ENCODE peak calls at places on chromosome 22, in five cellular contexts. One of them, this sample, is unnamed.

GRCh38 chr22:20777420-20778177 is 3.7 kb downstream of the SERPIND1 start:
- DNase-seq in GM12878: no peak
- DNase-seq in K562: peak; percentile 99
- DNase-seq in WTC11: no peak
- DNase-seq in HepG2: peak; percentile 99
- DNase-seq in this sample: peak; percentile 85

GRCh38 chr22:36911887-36912661 is 1.4 kb upstream of the CSF2RB start:
- DNase-seq in GM12878: no peak
- DNase-seq in K562: no peak
- DNase-seq in HepG2: no peak
- DNase-seq in WTC11: no peak
- DNase-seq in this sample: no peak

GRCh38 chr22:22479999-22480532 is 28.5 kb downstream of the ZNF280B start:
- DNase-seq in GM12878: no peak
- DNase-seq in K562: no peak
- DNase-seq in HepG2: no peak
- DNase-seq in WTC11: no peak
- DNase-seq in this sample: no peak

GRCh38 chr22:20549232-20549841 is 41.9 kb downstream of the MED15 start:
- DNase-seq in GM12878: no peak
- DNase-seq in HepG2: no peak
- DNase-seq in K562: peak; percentile 49
- DNase-seq in WTC11: no peak
- DNase-seq in this sample: no peak

GRCh38 chr22:42697542-42698013 is 23.1 kb downstream of the A4GALT start:
- DNase-seq in GM12878: no peak
- DNase-seq in HepG2: peak; percentile 61
- DNase-seq in WTC11: no peak
- DNase-seq in K562: no peak
- DNase-seq in this sample: peak; percentile 79

GRCh38 chr22:32896951-32897350 is 95.4 kb downstream of the TIMP3 start:
- DNase-seq in GM12878: no peak
- DNase-seq in WTC11: no peak
- DNase-seq in K562: no peak
- DNase-seq in HepG2: no peak
- DNase-seq in this sample: no peak

GRCh38 chr22:21933899-21934298 is 18.7 kb downstream of the PPM1F start:
- DNase-seq in WTC11: no peak
- DNase-seq in HepG2: no peak
- DNase-seq in GM12878: no peak
- DNase-seq in K562: no peak
- DNase-seq in this sample: no peak

GRCh38 chr22:21755855-21756284 is 20.3 kb upstream of the YPEL1 start:
- DNase-seq in WTC11: no peak
- DNase-seq in HepG2: peak; percentile 18
- DNase-seq in K562: peak; percentile 94
- DNase-seq in GM12878: peak; percentile 57
- DNase-seq in this sample: no peak

GRCh38 chr22:36374603-36375024 is 13.2 kb downstream of the MYH9 start:
- DNase-seq in WTC11: no peak
- DNase-seq in GM12878: no peak
- DNase-seq in K562: no peak
- DNase-seq in HepG2: no peak
- DNase-seq in this sample: no peak

GRCh38 chr22:23530106-23530505 is 50.0 kb downstream of the IGLL1 start:
- DNase-seq in K562: no peak
- DNase-seq in GM12878: no peak
- DNase-seq in WTC11: no peak
- DNase-seq in HepG2: no peak
- DNase-seq in this sample: no peak

DNA sequence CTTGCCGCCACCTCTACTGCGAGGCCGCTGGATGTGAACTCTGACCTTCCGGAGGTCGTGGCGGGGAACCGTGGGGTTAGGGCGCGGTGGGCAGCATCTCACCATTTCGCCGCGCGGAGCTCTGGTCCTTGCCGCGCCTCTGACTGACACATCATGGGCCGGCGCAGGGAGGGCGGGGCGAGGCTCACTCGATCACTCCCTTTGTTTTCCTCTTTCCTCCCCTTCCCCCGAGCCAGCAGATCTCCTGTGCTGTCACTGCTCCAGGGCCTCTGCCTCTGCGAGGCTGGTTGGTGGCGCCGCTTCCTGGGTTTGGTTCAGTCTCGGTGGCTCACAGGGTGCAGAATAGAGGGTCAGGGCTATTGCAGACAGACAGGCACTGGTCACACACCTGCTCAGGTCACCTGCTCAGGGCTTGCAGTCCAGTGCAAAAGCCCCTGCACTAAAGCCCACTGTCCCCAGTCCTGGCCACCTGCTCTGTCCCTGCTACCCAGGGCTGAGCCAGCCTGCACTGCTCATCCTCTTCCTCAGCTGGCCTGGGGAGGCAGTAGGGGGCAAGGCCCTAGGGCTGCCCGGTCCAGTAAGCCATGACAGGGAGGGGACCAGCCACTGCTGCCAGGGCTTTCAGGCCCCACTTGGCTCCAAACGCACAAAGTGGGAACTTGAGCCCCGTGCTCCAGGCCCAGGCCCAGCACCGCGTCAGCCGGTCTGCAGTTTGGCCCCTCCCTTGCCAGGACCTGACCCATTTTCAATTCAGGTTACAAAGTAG is 36.2 kb downstream of the PISD start:
- DNase-seq in K562: peak; percentile 74
- DNase-seq in GM12878: no peak
- DNase-seq in HepG2: no peak
- DNase-seq in WTC11: peak; percentile 81
- DNase-seq in this sample: no peak
- TF ChIP-seq ESRRA in K562: no peak
- TF ChIP-seq ESRRA in GM12878: no peak
- TF ChIP-seq ESRRA in HepG2: no peak
- TF ChIP-seq ESRRA in WTC11: no peak
- TF ChIP-seq ESRRA in this sample: no peak

GRCh38 chr22:39745789-39746188 is 147.8 kb downstream of the ENTHD1 start:
- DNase-seq in HepG2: no peak
- DNase-seq in K562: no peak
- DNase-seq in GM12878: peak; percentile 16
- DNase-seq in WTC11: no peak
- DNase-seq in this sample: no peak
- TF ChIP-seq ESRRA in HepG2: no peak
- TF ChIP-seq ESRRA in K562: no peak
- TF ChIP-seq ESRRA in GM12878: no peak
- TF ChIP-seq ESRRA in WTC11: no peak
- TF ChIP-seq ESRRA in this sample: no peak

GRCh38 chr22:48060266-48060665 is 1297.8 kb downstream of the TBC1D22A start:
- DNase-seq in GM12878: no peak
- DNase-seq in WTC11: no peak
- DNase-seq in K562: no peak
- DNase-seq in HepG2: no peak
- DNase-seq in this sample: no peak

GRCh38 chr22:48065852-48066251 is 1303.4 kb downstream of the TBC1D22A start:
- DNase-seq in WTC11: no peak
- DNase-seq in K562: no peak
- DNase-seq in GM12878: no peak
- DNase-seq in HepG2: no peak
- DNase-seq in this sample: no peak

GRCh38 chr22:48055827-48056226 is 1293.4 kb downstream of the TBC1D22A start:
- DNase-seq in HepG2: no peak
- DNase-seq in GM12878: no peak
- DNase-seq in WTC11: no peak
- DNase-seq in K562: no peak
- DNase-seq in this sample: no peak

GRCh38 chr22:48057116-48057835 is 1294.8 kb downstream of the TBC1D22A start:
- DNase-seq in GM12878: no peak
- DNase-seq in K562: no peak
- DNase-seq in HepG2: no peak
- DNase-seq in WTC11: no peak
- DNase-seq in this sample: no peak

DNA sequence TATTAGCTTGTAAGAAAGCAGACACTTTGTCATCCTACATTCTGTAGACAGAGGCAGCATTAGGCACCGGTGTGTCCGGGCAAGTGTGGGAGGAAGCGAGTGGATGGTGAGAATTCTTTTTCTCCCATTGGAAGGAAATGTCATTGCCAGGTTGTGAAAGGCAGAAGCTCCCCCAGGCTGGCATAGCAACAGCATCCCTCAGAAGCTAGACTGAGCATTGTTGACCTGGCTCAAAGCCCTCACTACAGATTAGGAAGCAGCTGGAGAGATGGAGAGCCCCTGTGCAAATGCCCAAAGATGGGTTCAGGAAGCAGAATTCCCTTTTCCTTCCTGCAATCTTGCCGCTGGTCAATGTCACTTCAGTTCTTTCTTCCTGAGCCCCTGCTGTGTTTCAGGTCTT is 1299.3 kb downstream of the TBC1D22A start:
- DNase-seq in GM12878: no peak
- DNase-seq in HepG2: no peak
- DNase-seq in WTC11: no peak
- DNase-seq in K562: no peak
- DNase-seq in this sample: no peak
- TF ChIP-seq ESRRA in GM12878: no peak
- TF ChIP-seq ESRRA in HepG2: no peak
- TF ChIP-seq ESRRA in WTC11: no peak
- TF ChIP-seq ESRRA in K562: no peak
- TF ChIP-seq ESRRA in this sample: no peak

DNA sequence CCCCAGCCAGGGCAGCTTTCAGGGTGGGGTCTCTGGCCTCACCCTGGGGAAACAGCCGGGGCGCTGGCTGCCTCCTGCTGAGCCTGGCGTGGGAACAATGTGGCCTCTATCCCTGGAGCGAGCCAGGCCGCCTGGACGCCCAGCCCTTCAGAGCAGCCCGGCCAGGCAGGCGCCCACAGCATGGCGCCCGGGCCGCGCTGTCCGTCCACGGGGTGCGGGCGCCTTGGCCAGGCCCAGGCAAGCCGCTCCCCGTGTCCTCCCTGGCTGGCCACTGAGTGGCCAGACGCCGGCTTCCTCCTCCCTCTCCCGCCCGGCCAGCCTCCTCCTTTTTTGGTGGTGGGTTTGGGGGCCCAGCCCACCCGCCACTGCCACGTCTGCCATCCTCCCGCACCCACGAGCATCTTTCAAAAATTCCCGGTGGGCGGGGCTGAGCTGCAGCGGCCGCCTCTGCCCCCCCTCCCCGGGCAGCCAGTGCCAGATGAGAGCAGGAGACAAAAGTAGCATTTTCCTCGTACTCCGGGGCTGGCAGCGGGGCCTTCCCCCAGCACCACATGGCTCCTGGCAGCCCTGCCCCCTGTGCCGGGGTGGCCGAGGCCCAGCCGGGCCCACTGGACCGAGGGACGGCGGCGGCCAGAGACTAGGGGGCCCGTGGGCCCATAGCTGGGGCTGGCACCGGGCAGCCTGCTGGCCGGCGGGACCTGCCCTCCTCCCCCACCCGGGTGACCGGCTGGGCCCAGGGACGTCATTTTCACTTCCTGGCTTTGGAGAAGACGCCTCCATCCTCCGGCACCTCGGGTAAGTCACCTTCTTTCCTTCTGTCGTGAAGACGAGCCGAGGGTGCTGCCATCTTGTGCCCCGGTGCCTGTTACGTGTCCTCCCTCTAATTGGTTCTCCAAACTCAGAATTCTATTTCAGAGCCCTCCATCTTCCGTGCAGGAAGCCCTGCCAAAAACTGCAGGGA is 70.2 kb upstream of the PPARA start:
- DNase-seq in GM12878: no peak
- DNase-seq in K562: no peak
- DNase-seq in HepG2: no peak
- DNase-seq in WTC11: peak; percentile 9
- DNase-seq in this sample: peak; percentile 93
- TF ChIP-seq ESRRA in GM12878: no peak
- TF ChIP-seq ESRRA in K562: no peak
- TF ChIP-seq ESRRA in HepG2: no peak
- TF ChIP-seq ESRRA in WTC11: no peak
- TF ChIP-seq ESRRA in this sample: no peak

DNA sequence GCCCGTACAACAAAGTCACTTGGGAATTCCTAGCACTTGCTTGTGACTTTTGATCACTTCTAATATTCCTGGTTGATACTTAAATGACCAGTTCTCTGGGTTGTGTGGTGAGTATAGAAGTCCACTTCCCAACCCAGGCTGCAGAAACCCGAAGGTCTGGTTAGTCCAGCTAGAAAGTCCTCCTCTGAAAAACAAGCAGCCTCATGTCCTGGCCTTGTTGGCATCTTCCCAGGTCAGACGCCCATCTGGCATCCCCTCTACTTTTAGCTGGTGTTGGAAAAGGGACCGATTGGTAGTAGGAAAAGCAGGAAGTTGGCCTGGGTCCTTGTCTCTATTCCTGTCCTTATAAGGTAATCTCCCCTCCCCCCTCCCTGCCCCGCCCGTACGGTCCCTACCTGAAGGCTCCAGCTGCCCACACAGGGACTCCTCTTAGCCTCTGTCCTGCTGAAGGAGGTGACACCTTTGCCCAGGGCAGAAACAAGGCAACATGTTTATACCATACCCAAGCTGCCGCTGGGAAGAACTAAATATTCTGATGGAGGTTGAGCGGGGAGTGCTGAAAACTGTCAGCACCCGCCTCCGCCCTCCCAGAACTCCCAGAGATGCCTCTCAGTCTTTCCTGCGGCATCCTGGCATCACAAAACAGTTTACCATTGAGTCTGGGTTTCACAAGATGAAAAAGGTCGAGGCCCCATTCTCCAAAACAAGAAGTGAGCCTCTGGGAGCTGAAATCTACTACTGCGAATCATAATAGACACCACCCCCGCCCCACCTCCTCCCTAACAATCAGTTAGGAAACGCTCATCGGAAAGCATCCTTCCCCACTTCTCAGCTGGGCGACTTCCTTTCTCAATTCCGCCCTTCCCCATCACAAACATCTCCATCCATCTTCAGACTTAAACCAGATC is 1.3 kb downstream of the SUN2 start:
- DNase-seq in HepG2: peak; percentile 67
- DNase-seq in WTC11: no peak
- DNase-seq in GM12878: no peak
- DNase-seq in K562: peak; percentile 43
- DNase-seq in this sample: no peak
- TF ChIP-seq ESRRA in HepG2: no peak
- TF ChIP-seq ESRRA in WTC11: no peak
- TF ChIP-seq ESRRA in GM12878: no peak
- TF ChIP-seq ESRRA in K562: no peak
- TF ChIP-seq ESRRA in this sample: no peak

GRCh38 chr22:39243443-39244072 is 1.2 kb downstream of the PDGFB start:
- DNase-seq in HepG2: peak; percentile 75
- DNase-seq in GM12878: no peak
- DNase-seq in K562: no peak
- DNase-seq in WTC11: no peak
- DNase-seq in this sample: peak; percentile 45
- TF ChIP-seq ESRRA in HepG2: peak; percentile 68
- TF ChIP-seq ESRRA in GM12878: no peak
- TF ChIP-seq ESRRA in K562: no peak
- TF ChIP-seq ESRRA in WTC11: no peak
- TF ChIP-seq ESRRA in this sample: no peak

GRCh38 chr22:29330753-29331152 is 15.3 kb upstream of the RASL10A start:
- DNase-seq in HepG2: no peak
- DNase-seq in K562: no peak
- DNase-seq in GM12878: no peak
- DNase-seq in WTC11: no peak
- DNase-seq in this sample: no peak
- TF ChIP-seq ESRRA in HepG2: no peak
- TF ChIP-seq ESRRA in K562: no peak
- TF ChIP-seq ESRRA in GM12878: no peak
- TF ChIP-seq ESRRA in WTC11: no peak
- TF ChIP-seq ESRRA in this sample: no peak

This sample was measured in A549.